ENCODE peak calls at places on chromosomes 13 and 19, in nine cellular contexts. One of them, this sample, is unnamed. For H3K4me1, the result is how much of the 10 kb centered on the place peaks cover.

GRCh38 chr19:17754634-17755532 is 3.6 kb downstream of the FCHO1 start:
- DNase-seq in heart right ventricle: no peak
- DNase-seq in tibial nerve: no peak
- DNase-seq in upper lobe of right lung: no peak
- DNase-seq in A549: no peak
- DNase-seq in small intestine: no peak
- DNase-seq in adipocyte: no peak
- DNase-seq in transverse colon: no peak
- DNase-seq in NT2/D1: no peak
- DNase-seq in this sample: no peak

GRCh38 chr19:43634068-43634467 is 5.6 kb downstream of the CADM4 start:
- DNase-seq in tibial nerve: no peak
- DNase-seq in heart right ventricle: no peak
- DNase-seq in adipocyte: no peak
- DNase-seq in A549: no peak
- DNase-seq in upper lobe of right lung: no peak
- DNase-seq in small intestine: no peak
- DNase-seq in NT2/D1: no peak
- DNase-seq in transverse colon: no peak
- DNase-seq in this sample: no peak

GRCh38 chr13:76708138-76708537 is 178.1 kb downstream of the KCTD12 start:
- DNase-seq in A549: no peak
- DNase-seq in heart right ventricle: no peak
- DNase-seq in transverse colon: no peak
- DNase-seq in tibial nerve: no peak
- DNase-seq in NT2/D1: no peak
- DNase-seq in adipocyte: no peak
- DNase-seq in upper lobe of right lung: no peak
- DNase-seq in small intestine: no peak
- DNase-seq in this sample: no peak

GRCh38 chr13:90918551-90918950 is 428.9 kb upstream of the MIR17HG start:
- DNase-seq in NT2/D1: peak
- DNase-seq in A549: no peak
- DNase-seq in tibial nerve: no peak
- DNase-seq in adipocyte: peak
- DNase-seq in transverse colon: no peak
- DNase-seq in small intestine: no peak
- DNase-seq in heart right ventricle: no peak
- DNase-seq in upper lobe of right lung: no peak
- DNase-seq in this sample: no peak

GRCh38 chr13:51136276-51136980 is 25.4 kb upstream of the C13orf42 start:
- DNase-seq in heart right ventricle: no peak
- DNase-seq in NT2/D1: no peak
- DNase-seq in tibial nerve: no peak
- DNase-seq in upper lobe of right lung: no peak
- DNase-seq in adipocyte: no peak
- DNase-seq in small intestine: no peak
- DNase-seq in transverse colon: no peak
- DNase-seq in A549: no peak
- DNase-seq in this sample: no peak

GRCh38 chr13:51125495-51126226 is 14.6 kb upstream of the C13orf42 start:
- DNase-seq in tibial nerve: peak
- DNase-seq in heart right ventricle: peak
- DNase-seq in NT2/D1: peak
- DNase-seq in small intestine: peak
- DNase-seq in upper lobe of right lung: peak
- DNase-seq in adipocyte: peak
- DNase-seq in A549: peak
- DNase-seq in transverse colon: peak
- DNase-seq in this sample: peak

GRCh38 chr19:16069813-16070365 is 6.4 kb upstream of the TPM4 start:
- DNase-seq in transverse colon: peak
- DNase-seq in NT2/D1: no peak
- DNase-seq in tibial nerve: no peak
- DNase-seq in upper lobe of right lung: peak
- DNase-seq in heart right ventricle: no peak
- DNase-seq in A549: no peak
- DNase-seq in adipocyte: no peak
- DNase-seq in small intestine: no peak
- DNase-seq in this sample: no peak

GRCh38 chr19:37304190-37304883 is 66.6 kb upstream of the ZNF527 start:
- DNase-seq in upper lobe of right lung: no peak
- DNase-seq in NT2/D1: no peak
- DNase-seq in adipocyte: no peak
- DNase-seq in heart right ventricle: peak
- DNase-seq in small intestine: no peak
- DNase-seq in transverse colon: peak
- DNase-seq in A549: no peak
- DNase-seq in tibial nerve: no peak
- DNase-seq in this sample: no peak

GRCh38 chr19:49677232-49677881 is at the start of gene PRMT1:
- DNase-seq in heart right ventricle: peak
- DNase-seq in transverse colon: peak
- DNase-seq in small intestine: peak
- DNase-seq in A549: no peak
- DNase-seq in adipocyte: peak
- DNase-seq in tibial nerve: no peak
- DNase-seq in NT2/D1: no peak
- DNase-seq in upper lobe of right lung: peak
- DNase-seq in this sample: peak

GRCh38 chr13:60612593-60612992 is 215.6 kb downstream of the TDRD3 start:
- DNase-seq in transverse colon: no peak
- DNase-seq in A549: no peak
- DNase-seq in tibial nerve: no peak
- DNase-seq in NT2/D1: no peak
- DNase-seq in upper lobe of right lung: no peak
- DNase-seq in heart right ventricle: no peak
- DNase-seq in small intestine: no peak
- DNase-seq in adipocyte: peak
- DNase-seq in this sample: no peak

GRCh38 chr19:39953915-39954314 is 17.1 kb upstream of the PSMC4 start:
- DNase-seq in tibial nerve: no peak
- DNase-seq in adipocyte: no peak
- DNase-seq in heart right ventricle: no peak
- DNase-seq in transverse colon: no peak
- DNase-seq in small intestine: no peak
- DNase-seq in A549: no peak
- DNase-seq in upper lobe of right lung: no peak
- DNase-seq in NT2/D1: no peak
- DNase-seq in this sample: no peak

GRCh38 chr13:113857531-113858195 is 6.2 kb downstream of the GAS6 start:
- DNase-seq in heart right ventricle: no peak
- DNase-seq in small intestine: no peak
- DNase-seq in A549: no peak
- DNase-seq in adipocyte: no peak
- DNase-seq in NT2/D1: no peak
- DNase-seq in upper lobe of right lung: no peak
- DNase-seq in tibial nerve: no peak
- DNase-seq in transverse colon: no peak
- DNase-seq in this sample: no peak

GRCh38 chr13:113856716-113857065 is 7.2 kb downstream of the GAS6 start:
- DNase-seq in transverse colon: peak
- DNase-seq in small intestine: no peak
- DNase-seq in tibial nerve: no peak
- DNase-seq in adipocyte: peak
- DNase-seq in heart right ventricle: no peak
- DNase-seq in upper lobe of right lung: no peak
- DNase-seq in NT2/D1: no peak
- DNase-seq in A549: no peak
- DNase-seq in this sample: no peak

GRCh38 chr13:113855012-113855921 is 8.6 kb downstream of the GAS6 start:
- DNase-seq in upper lobe of right lung: no peak
- DNase-seq in small intestine: peak
- DNase-seq in NT2/D1: no peak
- DNase-seq in A549: no peak
- DNase-seq in adipocyte: no peak
- DNase-seq in transverse colon: peak
- DNase-seq in heart right ventricle: no peak
- DNase-seq in tibial nerve: no peak
- DNase-seq in this sample: no peak

GRCh38 chr13:113854238-113855011 is 9.5 kb downstream of the GAS6 start:
- DNase-seq in adipocyte: no peak
- DNase-seq in tibial nerve: peak
- DNase-seq in heart right ventricle: no peak
- DNase-seq in A549: no peak
- DNase-seq in small intestine: no peak
- DNase-seq in upper lobe of right lung: no peak
- DNase-seq in NT2/D1: no peak
- DNase-seq in transverse colon: no peak
- DNase-seq in this sample: no peak

GRCh38 chr13:113855931-113856715 is 7.8 kb downstream of the GAS6 start:
- DNase-seq in adipocyte: no peak
- DNase-seq in upper lobe of right lung: no peak
- DNase-seq in NT2/D1: no peak
- DNase-seq in A549: no peak
- DNase-seq in tibial nerve: no peak
- DNase-seq in heart right ventricle: no peak
- DNase-seq in small intestine: no peak
- DNase-seq in transverse colon: no peak
- DNase-seq in this sample: no peak
- H3K4me1 ChIP-seq in adipocyte: under half
- H3K4me1 ChIP-seq in upper lobe of right lung: half or more
- H3K4me1 ChIP-seq in NT2/D1: under half
- H3K4me1 ChIP-seq in A549: under half
- H3K4me1 ChIP-seq in tibial nerve: under half
- H3K4me1 ChIP-seq in heart right ventricle: half or more
- H3K4me1 ChIP-seq in small intestine: under half
- H3K4me1 ChIP-seq in transverse colon: half or more
- H3K4me1 ChIP-seq in this sample: under half

DNA sequence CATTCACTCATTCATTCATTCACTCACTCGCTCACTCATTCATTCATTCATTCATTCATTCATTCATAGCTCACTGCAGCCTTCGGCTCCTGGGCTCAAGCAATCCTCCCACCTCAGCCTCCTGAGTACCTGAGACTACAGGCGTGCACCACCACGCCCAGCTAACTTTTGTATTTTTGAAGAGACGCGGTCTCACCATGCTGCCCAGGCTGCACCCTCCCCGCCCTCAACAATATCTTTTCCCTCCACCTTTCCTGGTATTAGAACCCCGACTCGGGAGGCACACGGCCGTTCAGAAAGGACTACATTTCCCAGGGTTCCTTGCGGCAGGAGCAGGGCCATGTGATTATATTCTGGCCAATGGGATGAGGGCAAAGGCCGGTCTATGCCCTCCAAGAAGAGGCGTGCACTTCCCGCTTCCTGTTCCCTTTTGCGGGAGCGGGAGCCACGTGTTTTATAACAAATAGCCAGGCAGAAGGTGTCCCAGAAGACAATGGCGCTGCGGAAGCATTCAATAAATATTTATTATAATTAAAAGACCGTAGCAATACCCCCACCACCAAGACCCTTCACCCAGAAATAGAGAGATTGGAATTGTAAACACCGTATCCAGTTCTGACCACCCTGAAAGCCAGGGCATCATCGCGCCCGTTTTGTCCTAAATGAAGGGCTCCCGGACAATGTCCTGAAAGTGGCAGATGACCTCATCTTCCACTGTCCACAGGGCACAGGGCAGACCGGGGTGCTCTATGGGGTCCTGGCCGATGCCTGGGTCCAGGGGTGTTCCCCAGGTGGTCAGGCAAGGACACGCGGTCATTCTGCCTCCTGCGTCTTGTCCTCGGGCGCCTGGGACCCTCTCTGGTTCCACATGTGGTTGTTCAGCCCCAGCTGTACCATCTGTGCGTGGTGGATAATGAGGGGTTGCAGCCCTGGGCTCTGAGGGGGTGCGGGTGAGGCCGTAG is 15.8 kb downstream of the TICAM1 start:
- DNase-seq in adipocyte: peak
- DNase-seq in upper lobe of right lung: peak
- DNase-seq in transverse colon: peak
- DNase-seq in heart right ventricle: peak
- DNase-seq in small intestine: peak
- DNase-seq in tibial nerve: peak
- DNase-seq in A549: peak
- DNase-seq in NT2/D1: peak
- DNase-seq in this sample: peak
- H3K4me3 ChIP-seq in adipocyte: peak
- H3K4me3 ChIP-seq in upper lobe of right lung: peak
- H3K4me3 ChIP-seq in transverse colon: peak
- H3K4me3 ChIP-seq in heart right ventricle: no peak
- H3K4me3 ChIP-seq in small intestine: no peak
- H3K4me3 ChIP-seq in tibial nerve: peak
- H3K4me3 ChIP-seq in A549: no peak
- H3K4me3 ChIP-seq in NT2/D1: no peak
- H3K4me3 ChIP-seq in this sample: no peak

GRCh38 chr13:28493740-28494536 is 990 bp downstream of the FLT1 start:
- DNase-seq in heart right ventricle: peak
- DNase-seq in A549: no peak
- DNase-seq in upper lobe of right lung: peak
- DNase-seq in adipocyte: peak
- DNase-seq in transverse colon: no peak
- DNase-seq in NT2/D1: no peak
- DNase-seq in small intestine: no peak
- DNase-seq in tibial nerve: no peak
- DNase-seq in this sample: peak

GRCh38 chr13:28494861-28495585 is at the start of gene FLT1:
- DNase-seq in adipocyte: peak
- DNase-seq in A549: no peak
- DNase-seq in NT2/D1: peak
- DNase-seq in heart right ventricle: peak
- DNase-seq in upper lobe of right lung: peak
- DNase-seq in tibial nerve: no peak
- DNase-seq in transverse colon: no peak
- DNase-seq in small intestine: no peak
- DNase-seq in this sample: peak

GRCh38 chr13:28489975-28490550 is 4.9 kb downstream of the FLT1 start:
- DNase-seq in transverse colon: no peak
- DNase-seq in tibial nerve: no peak
- DNase-seq in heart right ventricle: no peak
- DNase-seq in upper lobe of right lung: no peak
- DNase-seq in NT2/D1: no peak
- DNase-seq in small intestine: no peak
- DNase-seq in adipocyte: peak
- DNase-seq in A549: no peak
- DNase-seq in this sample: no peak

GRCh38 chr13:28494537-28494860 is 429 bp downstream of the FLT1 start:
- DNase-seq in transverse colon: no peak
- DNase-seq in A549: no peak
- DNase-seq in NT2/D1: no peak
- DNase-seq in adipocyte: peak
- DNase-seq in upper lobe of right lung: peak
- DNase-seq in small intestine: no peak
- DNase-seq in tibial nerve: no peak
- DNase-seq in heart right ventricle: no peak
- DNase-seq in this sample: no peak

GRCh38 chr13:28492527-28493367 is 2.2 kb downstream of the FLT1 start:
- DNase-seq in small intestine: no peak
- DNase-seq in tibial nerve: no peak
- DNase-seq in transverse colon: no peak
- DNase-seq in heart right ventricle: no peak
- DNase-seq in A549: no peak
- DNase-seq in upper lobe of right lung: no peak
- DNase-seq in adipocyte: peak
- DNase-seq in NT2/D1: no peak
- DNase-seq in this sample: peak
- H3K4me1 ChIP-seq in small intestine: under half
- H3K4me1 ChIP-seq in tibial nerve: under half
- H3K4me1 ChIP-seq in transverse colon: under half
- H3K4me1 ChIP-seq in heart right ventricle: half or more
- H3K4me1 ChIP-seq in A549: under half
- H3K4me1 ChIP-seq in upper lobe of right lung: under half
- H3K4me1 ChIP-seq in adipocyte: under half
- H3K4me1 ChIP-seq in NT2/D1: under half
- H3K4me1 ChIP-seq in this sample: half or more

GRCh38 chr19:1276620-1277007 is 1.3 kb downstream of the FAM174C start:
- DNase-seq in transverse colon: peak
- DNase-seq in small intestine: no peak
- DNase-seq in adipocyte: no peak
- DNase-seq in NT2/D1: no peak
- DNase-seq in tibial nerve: no peak
- DNase-seq in upper lobe of right lung: no peak
- DNase-seq in A549: no peak
- DNase-seq in heart right ventricle: no peak
- DNase-seq in this sample: no peak
- H3K4me3 ChIP-seq in transverse colon: peak
- H3K4me3 ChIP-seq in small intestine: peak
- H3K4me3 ChIP-seq in adipocyte: peak
- H3K4me3 ChIP-seq in NT2/D1: peak
- H3K4me3 ChIP-seq in tibial nerve: peak
- H3K4me3 ChIP-seq in upper lobe of right lung: peak
- H3K4me3 ChIP-seq in A549: peak
- H3K4me3 ChIP-seq in heart right ventricle: no peak
- H3K4me3 ChIP-seq in this sample: peak